ENCODE peak calls at places on chromosomes 5 and 9, in four cellular contexts. One of them, this sample, is unnamed.

GRCh38 chr9:16367605-16368424 is 502.7 kb downstream of the BNC2 start:
- DNase-seq in Calu3: no peak
- DNase-seq in pulmonary artery endothelial cell: no peak
- DNase-seq in sigmoid colon: no peak
- DNase-seq in this sample: no peak

GRCh38 chr9:5500441-5501235 is 9.7 kb upstream of the PDCD1LG2 start:
- DNase-seq in Calu3: no peak
- DNase-seq in pulmonary artery endothelial cell: no peak
- DNase-seq in sigmoid colon: no peak
- DNase-seq in this sample: no peak

GRCh38 chr9:129752915-129753724 is at the start of gene PTGES:
- DNase-seq in Calu3: peak
- DNase-seq in pulmonary artery endothelial cell: no peak
- DNase-seq in sigmoid colon: peak
- DNase-seq in this sample: peak

GRCh38 chr9:76086521-76086920 is 196.0 kb downstream of the PCSK5 start:
- DNase-seq in Calu3: no peak
- DNase-seq in pulmonary artery endothelial cell: no peak
- DNase-seq in sigmoid colon: no peak
- DNase-seq in this sample: no peak

GRCh38 chr9:111943746-111944145 is 47.1 kb downstream of the UGCG start:
- DNase-seq in Calu3: no peak
- DNase-seq in pulmonary artery endothelial cell: no peak
- DNase-seq in sigmoid colon: no peak
- DNase-seq in this sample: no peak

GRCh38 chr5:150017606-150018005 is 17.1 kb downstream of the HMGXB3 start:
- DNase-seq in Calu3: no peak
- DNase-seq in pulmonary artery endothelial cell: no peak
- DNase-seq in sigmoid colon: no peak
- DNase-seq in this sample: no peak

GRCh38 chr9:93298498-93299417 is 114.8 kb downstream of the WNK2 start:
- DNase-seq in Calu3: no peak
- DNase-seq in pulmonary artery endothelial cell: no peak
- DNase-seq in sigmoid colon: peak
- DNase-seq in this sample: no peak

GRCh38 chr9:94630833-94631232 is 8.5 kb downstream of the FBP1 start:
- DNase-seq in Calu3: peak
- DNase-seq in pulmonary artery endothelial cell: no peak
- DNase-seq in sigmoid colon: no peak
- DNase-seq in this sample: no peak

GRCh38 chr9:35908484-35909125 is 685 bp upstream of the SPAAR start:
- DNase-seq in Calu3: no peak
- DNase-seq in pulmonary artery endothelial cell: no peak
- DNase-seq in sigmoid colon: peak
- DNase-seq in this sample: no peak